ENCODE peak calls at places on chromosomes 5 and 9, in six cellular contexts. Z is Karpas-422; I is psoas muscle; W is breast epithelium; S is uterus; E is CD8-positive, alpha-beta memory T cell. J is an unnamed sample.

GRCh38 chr5:1437452-1437851 is 7.8 kb downstream of the SLC6A3 start:
- DNase-seq in Z (no peak), I (no peak), W (no peak), S (no peak), E (no peak), J (no peak)

GRCh38 chr9:76298497-76299144 is 95.6 kb downstream of the RFK start:
- DNase-seq in Z (no peak), I (no peak), W (no peak), S (no peak), E (no peak), J (no peak)

GRCh38 chr9:126518763-126519162 is 95.0 kb upstream of the LMX1B start:
- DNase-seq in Z (no peak), I (no peak), W (no peak), S (no peak), E (no peak), J (no peak)

GRCh38 chr5:135184646-135185045 is 150.6 kb upstream of the PITX1 start:
- DNase-seq in Z (no peak), I (no peak), W (no peak), S (no peak), E (no peak), J (no peak)

GRCh38 chr9:77604316-77604715 is 43.8 kb downstream of the GNA14 start:
- DNase-seq in Z (no peak), I (no peak), W (no peak), S (no peak), E (no peak), J (no peak)

GRCh38 chr9:114389612-114390368 is 2.0 kb upstream of the AKNA start:
- DNase-seq in Z (peak; percentile 78), I (no peak), W (no peak), S (no peak), E (peak; percentile 62), J (no peak)

GRCh38 chr5:13944564-13945195 is at the start of gene DNAH5:
- DNase-seq in Z (no peak), I (no peak), W (no peak), S (no peak), E (no peak), J (no peak)

GRCh38 chr5:62348723-62349481 is 42.9 kb downstream of the KIF2A start:
- DNase-seq in Z (no peak), I (no peak), W (no peak), S (no peak), E (no peak), J (no peak)

GRCh38 chr5:142512680-142513042 is 173.2 kb downstream of the FGF1 start:
- DNase-seq in Z (no peak), I (no peak), W (no peak), S (no peak), E (no peak), J (no peak)

GRCh38 chr9:129898205-129898604 is 62.9 kb downstream of the USP20 start:
- DNase-seq in Z (no peak), I (no peak), W (no peak), S (no peak), E (no peak), J (peak; percentile 58)

GRCh38 chr5:115033861-115034260 is 135.8 kb downstream of the TRIM36 start:
- DNase-seq in Z (peak; percentile 74), I (no peak), W (no peak), S (no peak), E (no peak), J (no peak)

GRCh38 chr9:78397045-78397843 is 100.3 kb downstream of the PSAT1 start:
- DNase-seq in Z (peak; percentile 44), I (no peak), W (no peak), S (no peak), E (no peak), J (no peak)

GRCh38 chr9:132424857-132425702 is 15.1 kb downstream of the CFAP77 start:
- DNase-seq in Z (no peak), I (no peak), W (no peak), S (no peak), E (no peak), J (no peak)

GRCh38 chr5:172607213-172607793 is 33.8 kb upstream of the NEURL1B start:
- DNase-seq in Z (no peak), I (peak; percentile 53), W (no peak), S (no peak), E (no peak), J (peak; percentile 77)

GRCh38 chr5:171835066-171835465 is 49.4 kb downstream of the SMIM23 start:
- DNase-seq in Z (no peak), I (no peak), W (no peak), S (no peak), E (no peak), J (no peak)

GRCh38 chr9:25703826-25704357 is 25.6 kb upstream of the TUSC1 start:
- DNase-seq in Z (no peak), I (no peak), W (no peak), S (no peak), E (no peak), J (no peak)

GRCh38 chr5:126395198-126395597 is 28.0 kb upstream of the GRAMD2B start:
- DNase-seq in Z (no peak), I (no peak), W (peak; percentile 46), S (no peak), E (no peak), J (no peak)

GRCh38 chr9:98038958-98039357 is 17.6 kb upstream of the NANS start:
- DNase-seq in Z (peak; percentile 92), I (no peak), W (no peak), S (no peak), E (no peak), J (no peak)

GRCh38 chr9:133930046-133931015 is 61.8 kb downstream of the VAV2 start:
- DNase-seq in Z (no peak), I (no peak), W (no peak), S (no peak), E (no peak), J (peak; percentile 22)

GRCh38 chr9:21121595-21122251 is 19.9 kb downstream of the IFNW1 start:
- DNase-seq in Z (no peak), I (no peak), W (no peak), S (no peak), E (no peak), J (no peak)

GRCh38 chr5:62017092-62017491 is 288.9 kb upstream of the KIF2A start:
- DNase-seq in Z (no peak), I (no peak), W (no peak), S (no peak), E (no peak), J (no peak)

GRCh38 chr9:133991964-133992779 is at the start of gene VAV2:
- DNase-seq in Z (peak; percentile 81), I (peak; percentile 72), W (no peak), S (peak; percentile 61), E (peak; percentile 57), J (peak; percentile 77)

GRCh38 chr9:127724012-127724411 is 8.1 kb downstream of the TTC16 start:
- DNase-seq in Z (no peak), I (no peak), W (no peak), S (no peak), E (no peak), J (peak; percentile 68)

GRCh38 chr9:6015278-6016157 is at the start of gene RANBP6:
- DNase-seq in Z (peak; percentile 96), I (peak; percentile 92), W (peak; percentile 88), S (peak; percentile 89), E (peak; percentile 92), J (peak; percentile 92)

GRCh38 chr5:158200624-158201023 is 341.7 kb upstream of the CLINT1 start:
- DNase-seq in Z (no peak), I (no peak), W (no peak), S (no peak), E (no peak), J (no peak)

GRCh38 chr9:72149231-72149975 is at the start of gene GDA:
- DNase-seq in Z (no peak), I (no peak), W (no peak), S (no peak), E (no peak), J (peak; percentile 39)

GRCh38 chr9:135077497-135078200 is 9.8 kb upstream of the OLFM1 start:
- DNase-seq in Z (peak; percentile 48), I (no peak), W (no peak), S (peak; percentile 14), E (no peak), J (no peak)

GRCh38 chr5:66713998-66714397 is 117.8 kb downstream of the MAST4 start:
- DNase-seq in Z (peak; percentile 24), I (no peak), W (no peak), S (no peak), E (no peak), J (no peak)

GRCh38 chr5:149916317-149917072 is 28.1 kb downstream of the PDE6A start:
- DNase-seq in Z (no peak), I (no peak), W (no peak), S (no peak), E (no peak), J (no peak)
- H3K27ac ChIP-seq in Z (no peak overlapping the region), I (peak overlapping the region; percentile 78), W (no peak overlapping the region), S (no peak overlapping the region), E (no peak overlapping the region), J (no peak overlapping the region)

DNA sequence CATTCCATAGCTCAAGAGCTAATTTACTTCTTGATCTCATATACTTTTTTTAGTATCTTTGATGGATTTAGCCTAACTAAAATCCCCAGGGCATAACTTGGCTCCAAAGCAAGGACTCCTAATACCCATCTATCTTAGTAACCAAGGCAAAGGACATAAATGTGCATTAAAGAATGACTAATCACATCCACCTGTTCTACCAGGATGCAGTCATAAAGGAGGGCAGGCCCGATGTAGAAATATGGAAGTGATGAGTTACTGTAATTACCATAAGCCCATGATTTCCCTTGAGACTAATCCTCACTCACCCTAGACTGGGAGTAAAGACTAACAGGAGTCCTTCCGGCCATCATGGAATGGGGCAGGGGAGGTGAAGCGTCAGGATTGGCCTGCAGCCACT is 56.9 kb downstream of the KIF24 start:
- DNase-seq in Z (no peak), I (no peak), W (no peak), S (no peak), E (no peak), J (no peak)
- H3K27ac ChIP-seq in Z (no peak overlapping the region), I (no peak overlapping the region), W (no peak overlapping the region), S (peak overlapping the region; percentile 26), E (no peak overlapping the region), J (no peak overlapping the region)

GRCh38 chr5:37088041-37088440 is 161.1 kb downstream of the CPLANE1 start:
- DNase-seq in Z (no peak), I (no peak), W (no peak), S (no peak), E (no peak), J (no peak)

GRCh38 chr5:37090781-37091180 is 158.4 kb downstream of the CPLANE1 start:
- DNase-seq in Z (no peak), I (no peak), W (no peak), S (no peak), E (no peak), J (no peak)

GRCh38 chr5:37086466-37087178 is 162.6 kb downstream of the CPLANE1 start:
- DNase-seq in Z (no peak), I (no peak), W (no peak), S (no peak), E (no peak), J (no peak)

GRCh38 chr5:37090123-37090726 is 159.0 kb downstream of the CPLANE1 start:
- DNase-seq in Z (no peak), I (no peak), W (no peak), S (no peak), E (no peak), J (no peak)
- H3K27ac ChIP-seq in Z (no peak overlapping the region), I (no peak overlapping the region), W (no peak overlapping the region), S (no peak overlapping the region), E (no peak overlapping the region), J (no peak overlapping the region)

DNA sequence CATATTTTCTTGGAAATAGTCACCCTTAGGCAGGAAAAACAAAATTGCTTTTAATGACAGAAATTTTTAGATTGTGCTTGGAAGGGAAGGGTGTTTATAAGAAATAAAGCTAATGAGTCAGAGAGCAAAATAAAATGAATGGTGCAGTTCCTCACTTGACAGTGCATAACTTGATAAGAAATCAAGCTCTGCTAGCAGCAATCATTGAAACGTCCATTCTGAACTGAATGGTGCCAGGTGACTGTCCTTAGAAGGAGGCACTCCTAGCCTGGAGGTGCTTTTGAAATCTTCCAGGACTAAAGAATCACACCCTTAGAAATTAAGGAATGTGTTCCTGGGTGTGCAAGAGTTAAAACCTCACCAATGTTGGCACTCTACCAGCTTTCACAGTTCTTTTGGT is 202.5 kb downstream of the EFNA5 start:
- DNase-seq in Z (no peak), I (no peak), W (no peak), S (no peak), E (no peak), J (no peak)
- H3K27ac ChIP-seq in Z (no peak overlapping the region), I (no peak overlapping the region), W (no peak overlapping the region), S (no peak overlapping the region), E (no peak overlapping the region), J (no peak overlapping the region)

J was measured in right cardiac atrium.